ENCODE peak calls at places on chromosomes 7 and 10, in six cellular contexts. N, I, L, S, J and U are unnamed samples.

GRCh38 chr7:117750612-117751563 is 122.4 kb downstream of the CTTNBP2 start:
- DNase-seq in N (no peak), I (peak), L (no peak), S (no peak), J (no peak), U (no peak)

GRCh38 chr10:100826983-100827818 is 81.8 kb downstream of the PAX2 start:
- DNase-seq in N (peak), I (no peak), L (peak), S (peak), J (no peak), U (peak)

GRCh38 chr10:13567030-13567429 is 19.7 kb upstream of the PRPF18 start:
- DNase-seq in N (no peak), I (no peak), L (no peak), S (no peak), J (no peak), U (no peak)

GRCh38 chr10:52740913-52741675 is 31.5 kb downstream of the MBL2 start:
- DNase-seq in N (no peak), I (peak), L (no peak), S (no peak), J (peak), U (peak)

GRCh38 chr10:84075226-84076046 is 63.9 kb upstream of the GHITM start:
- DNase-seq in N (no peak), I (no peak), L (no peak), S (no peak), J (no peak), U (peak)

GRCh38 chr10:3046210-3046779 is 21.1 kb upstream of the PFKP start:
- DNase-seq in N (no peak), I (no peak), L (no peak), S (no peak), J (no peak), U (peak)

GRCh38 chr7:19122018-19122588 is 4.7 kb upstream of the TWIST1 start:
- DNase-seq in N (no peak), I (peak), L (no peak), S (no peak), J (no peak), U (no peak)

GRCh38 chr10:481636-482035 is 207.8 kb downstream of the DIP2C start:
- DNase-seq in N (no peak), I (no peak), L (no peak), S (no peak), J (no peak), U (no peak)

GRCh38 chr10:43250925-43251663 is 15.8 kb downstream of the RASGEF1A start:
- DNase-seq in N (peak), I (no peak), L (peak), S (no peak), J (no peak), U (no peak)

GRCh38 chr10:293636-294035 is 158.4 kb downstream of the ZMYND11 start:
- DNase-seq in N (no peak), I (no peak), L (peak), S (no peak), J (no peak), U (no peak)

GRCh38 chr7:106570948-106571418 is 90.0 kb downstream of the CCDC71L start:
- DNase-seq in N (no peak), I (no peak), L (no peak), S (no peak), J (no peak), U (no peak)